ENCODE peak calls at places on chromosome 15, in eight cellular contexts. One of them, this sample, is unnamed.

GRCh38 chr15:64895285-64896065 is 16.2 kb upstream of the ANKDD1A start:
- DNase-seq in NCI-H345: no peak
- DNase-seq in T-helper 17 cell: peak
- DNase-seq in SK-MEL-5: peak
- DNase-seq in T1000: no peak
- DNase-seq in progenitor cell of endocrine pancreas: no peak
- DNase-seq in GM06990: peak
- DNase-seq in colonic mucosa: no peak
- DNase-seq in this sample: no peak

GRCh38 chr15:91168457-91168856 is 68.4 kb downstream of the SV2B start:
- DNase-seq in GM06990: no peak
- DNase-seq in T1000: no peak
- DNase-seq in progenitor cell of endocrine pancreas: no peak
- DNase-seq in colonic mucosa: no peak
- DNase-seq in SK-MEL-5: no peak
- DNase-seq in NCI-H345: no peak
- DNase-seq in T-helper 17 cell: no peak
- DNase-seq in this sample: no peak

GRCh38 chr15:67462802-67463201 is 58.1 kb upstream of the C15orf61 start:
- DNase-seq in SK-MEL-5: no peak
- DNase-seq in T-helper 17 cell: no peak
- DNase-seq in colonic mucosa: no peak
- DNase-seq in progenitor cell of endocrine pancreas: no peak
- DNase-seq in GM06990: no peak
- DNase-seq in NCI-H345: no peak
- DNase-seq in T1000: no peak
- DNase-seq in this sample: no peak

GRCh38 chr15:39096608-39097007 is 484.3 kb upstream of the THBS1 start:
- DNase-seq in colonic mucosa: no peak
- DNase-seq in T-helper 17 cell: no peak
- DNase-seq in GM06990: no peak
- DNase-seq in SK-MEL-5: no peak
- DNase-seq in progenitor cell of endocrine pancreas: no peak
- DNase-seq in NCI-H345: no peak
- DNase-seq in T1000: no peak
- DNase-seq in this sample: no peak

GRCh38 chr15:44458429-44458828 is 31.0 kb downstream of the CTDSPL2 start:
- DNase-seq in GM06990: no peak
- DNase-seq in NCI-H345: no peak
- DNase-seq in T-helper 17 cell: no peak
- DNase-seq in T1000: no peak
- DNase-seq in progenitor cell of endocrine pancreas: no peak
- DNase-seq in SK-MEL-5: no peak
- DNase-seq in colonic mucosa: no peak
- DNase-seq in this sample: no peak

GRCh38 chr15:29128671-29129070 is 141.0 kb downstream of the NSMCE3 start:
- DNase-seq in progenitor cell of endocrine pancreas: no peak
- DNase-seq in GM06990: no peak
- DNase-seq in NCI-H345: no peak
- DNase-seq in SK-MEL-5: no peak
- DNase-seq in colonic mucosa: no peak
- DNase-seq in T-helper 17 cell: no peak
- DNase-seq in T1000: no peak
- DNase-seq in this sample: no peak

GRCh38 chr15:69713726-69714559 is 261.3 kb downstream of the RPLP1 start:
- DNase-seq in colonic mucosa: peak
- DNase-seq in SK-MEL-5: no peak
- DNase-seq in T1000: no peak
- DNase-seq in progenitor cell of endocrine pancreas: no peak
- DNase-seq in T-helper 17 cell: peak
- DNase-seq in NCI-H345: no peak
- DNase-seq in GM06990: peak
- DNase-seq in this sample: no peak

GRCh38 chr15:48592221-48592731 is 53.2 kb downstream of the FBN1 start:
- DNase-seq in GM06990: no peak
- DNase-seq in T-helper 17 cell: no peak
- DNase-seq in T1000: no peak
- DNase-seq in NCI-H345: no peak
- DNase-seq in colonic mucosa: no peak
- DNase-seq in progenitor cell of endocrine pancreas: no peak
- DNase-seq in SK-MEL-5: no peak
- DNase-seq in this sample: peak

GRCh38 chr15:45918839-45919238 is 284.0 kb downstream of the SQOR start:
- DNase-seq in GM06990: no peak
- DNase-seq in SK-MEL-5: no peak
- DNase-seq in colonic mucosa: no peak
- DNase-seq in T1000: no peak
- DNase-seq in progenitor cell of endocrine pancreas: no peak
- DNase-seq in NCI-H345: no peak
- DNase-seq in T-helper 17 cell: no peak
- DNase-seq in this sample: no peak

GRCh38 chr15:43541785-43542184 is 24.4 kb downstream of the MAP1A start:
- DNase-seq in NCI-H345: no peak
- DNase-seq in progenitor cell of endocrine pancreas: no peak
- DNase-seq in GM06990: no peak
- DNase-seq in T-helper 17 cell: no peak
- DNase-seq in colonic mucosa: no peak
- DNase-seq in T1000: no peak
- DNase-seq in SK-MEL-5: peak
- DNase-seq in this sample: peak

GRCh38 chr15:75947117-75947516 is 43.4 kb downstream of the FBXO22 start:
- DNase-seq in GM06990: no peak
- DNase-seq in progenitor cell of endocrine pancreas: no peak
- DNase-seq in SK-MEL-5: no peak
- DNase-seq in colonic mucosa: no peak
- DNase-seq in T-helper 17 cell: no peak
- DNase-seq in NCI-H345: no peak
- DNase-seq in T1000: peak
- DNase-seq in this sample: peak

GRCh38 chr15:65819563-65819960 is 27.5 kb upstream of the DENND4A start:
- DNase-seq in SK-MEL-5: no peak
- DNase-seq in T1000: no peak
- DNase-seq in NCI-H345: no peak
- DNase-seq in GM06990: no peak
- DNase-seq in T-helper 17 cell: no peak
- DNase-seq in progenitor cell of endocrine pancreas: no peak
- DNase-seq in colonic mucosa: no peak
- DNase-seq in this sample: no peak

GRCh38 chr15:85828026-85828597 is 33.4 kb upstream of the KLHL25 start:
- DNase-seq in colonic mucosa: no peak
- DNase-seq in NCI-H345: no peak
- DNase-seq in progenitor cell of endocrine pancreas: no peak
- DNase-seq in GM06990: no peak
- DNase-seq in T-helper 17 cell: no peak
- DNase-seq in T1000: no peak
- DNase-seq in SK-MEL-5: peak
- DNase-seq in this sample: no peak

GRCh38 chr15:38215707-38216106 is 36.9 kb upstream of the SPRED1 start:
- DNase-seq in T1000: no peak
- DNase-seq in SK-MEL-5: no peak
- DNase-seq in colonic mucosa: no peak
- DNase-seq in T-helper 17 cell: no peak
- DNase-seq in NCI-H345: no peak
- DNase-seq in GM06990: no peak
- DNase-seq in progenitor cell of endocrine pancreas: no peak
- DNase-seq in this sample: no peak

GRCh38 chr15:64690578-64691296 is 84.7 kb downstream of the RBPMS2 start:
- DNase-seq in progenitor cell of endocrine pancreas: no peak
- DNase-seq in T-helper 17 cell: no peak
- DNase-seq in colonic mucosa: no peak
- DNase-seq in NCI-H345: no peak
- DNase-seq in GM06990: no peak
- DNase-seq in SK-MEL-5: no peak
- DNase-seq in T1000: no peak
- DNase-seq in this sample: no peak

GRCh38 chr15:87902772-87903388 is 353.7 kb downstream of the NTRK3 start:
- DNase-seq in SK-MEL-5: no peak
- DNase-seq in colonic mucosa: no peak
- DNase-seq in GM06990: no peak
- DNase-seq in T1000: no peak
- DNase-seq in T-helper 17 cell: no peak
- DNase-seq in NCI-H345: no peak
- DNase-seq in progenitor cell of endocrine pancreas: no peak
- DNase-seq in this sample: peak

GRCh38 chr15:75533945-75534344 is 45.2 kb downstream of the PTPN9 start:
- DNase-seq in T1000: no peak
- DNase-seq in SK-MEL-5: no peak
- DNase-seq in T-helper 17 cell: no peak
- DNase-seq in colonic mucosa: no peak
- DNase-seq in GM06990: no peak
- DNase-seq in NCI-H345: no peak
- DNase-seq in progenitor cell of endocrine pancreas: no peak
- DNase-seq in this sample: no peak

GRCh38 chr15:100879046-100879445 is 585 bp upstream of the ALDH1A3 start:
- DNase-seq in GM06990: no peak
- DNase-seq in progenitor cell of endocrine pancreas: no peak
- DNase-seq in SK-MEL-5: no peak
- DNase-seq in NCI-H345: no peak
- DNase-seq in T-helper 17 cell: no peak
- DNase-seq in colonic mucosa: no peak
- DNase-seq in T1000: no peak
- DNase-seq in this sample: no peak

GRCh38 chr15:23690450-23690852 is 3.3 kb upstream of the NDN start:
- DNase-seq in progenitor cell of endocrine pancreas: peak
- DNase-seq in T-helper 17 cell: no peak
- DNase-seq in SK-MEL-5: no peak
- DNase-seq in NCI-H345: no peak
- DNase-seq in GM06990: no peak
- DNase-seq in colonic mucosa: peak
- DNase-seq in T1000: no peak
- DNase-seq in this sample: no peak

GRCh38 chr15:63752075-63752684 is 81.6 kb downstream of the HERC1 start:
- DNase-seq in GM06990: no peak
- DNase-seq in T-helper 17 cell: no peak
- DNase-seq in NCI-H345: peak
- DNase-seq in colonic mucosa: peak
- DNase-seq in SK-MEL-5: peak
- DNase-seq in progenitor cell of endocrine pancreas: no peak
- DNase-seq in T1000: no peak
- DNase-seq in this sample: peak

GRCh38 chr15:98735895-98736617 is 87.7 kb downstream of the IGF1R start:
- DNase-seq in progenitor cell of endocrine pancreas: no peak
- DNase-seq in NCI-H345: no peak
- DNase-seq in T1000: no peak
- DNase-seq in T-helper 17 cell: no peak
- DNase-seq in GM06990: no peak
- DNase-seq in colonic mucosa: no peak
- DNase-seq in SK-MEL-5: no peak
- DNase-seq in this sample: no peak

GRCh38 chr15:70524470-70524869 is 238.9 kb downstream of the UACA start:
- DNase-seq in T1000: no peak
- DNase-seq in SK-MEL-5: no peak
- DNase-seq in NCI-H345: no peak
- DNase-seq in T-helper 17 cell: no peak
- DNase-seq in progenitor cell of endocrine pancreas: no peak
- DNase-seq in GM06990: no peak
- DNase-seq in colonic mucosa: no peak
- DNase-seq in this sample: no peak

GRCh38 chr15:68389041-68389930 is 42.7 kb downstream of the ITGA11 start:
- DNase-seq in colonic mucosa: no peak
- DNase-seq in SK-MEL-5: no peak
- DNase-seq in NCI-H345: no peak
- DNase-seq in T-helper 17 cell: no peak
- DNase-seq in T1000: no peak
- DNase-seq in GM06990: no peak
- DNase-seq in progenitor cell of endocrine pancreas: no peak
- DNase-seq in this sample: no peak

GRCh38 chr15:83747050-83747717 is 93.3 kb downstream of the ADAMTSL3 start:
- DNase-seq in GM06990: no peak
- DNase-seq in T-helper 17 cell: no peak
- DNase-seq in colonic mucosa: no peak
- DNase-seq in progenitor cell of endocrine pancreas: no peak
- DNase-seq in NCI-H345: no peak
- DNase-seq in SK-MEL-5: peak
- DNase-seq in T1000: no peak
- DNase-seq in this sample: no peak

GRCh38 chr15:28153492-28154119 is 54.5 kb upstream of the OCA2 start:
- DNase-seq in progenitor cell of endocrine pancreas: no peak
- DNase-seq in SK-MEL-5: no peak
- DNase-seq in GM06990: no peak
- DNase-seq in NCI-H345: no peak
- DNase-seq in T1000: no peak
- DNase-seq in colonic mucosa: no peak
- DNase-seq in T-helper 17 cell: no peak
- DNase-seq in this sample: no peak

GRCh38 chr15:85514413-85514812 is 134.0 kb downstream of the AKAP13 start:
- DNase-seq in T1000: no peak
- DNase-seq in colonic mucosa: no peak
- DNase-seq in GM06990: no peak
- DNase-seq in progenitor cell of endocrine pancreas: no peak
- DNase-seq in SK-MEL-5: no peak
- DNase-seq in NCI-H345: no peak
- DNase-seq in T-helper 17 cell: no peak
- DNase-seq in this sample: no peak

GRCh38 chr15:22873841-22874240 is 35.4 kb downstream of the NIPA2 start:
- DNase-seq in NCI-H345: no peak
- DNase-seq in T-helper 17 cell: no peak
- DNase-seq in progenitor cell of endocrine pancreas: no peak
- DNase-seq in T1000: no peak
- DNase-seq in SK-MEL-5: no peak
- DNase-seq in colonic mucosa: no peak
- DNase-seq in GM06990: no peak
- DNase-seq in this sample: no peak

GRCh38 chr15:36888018-36888992 is 212.0 kb downstream of the MEIS2 start:
- DNase-seq in T-helper 17 cell: no peak
- DNase-seq in colonic mucosa: no peak
- DNase-seq in GM06990: no peak
- DNase-seq in NCI-H345: no peak
- DNase-seq in progenitor cell of endocrine pancreas: no peak
- DNase-seq in SK-MEL-5: no peak
- DNase-seq in T1000: no peak
- DNase-seq in this sample: no peak

GRCh38 chr15:70210538-70210937 is 112.8 kb upstream of the TLE3 start:
- DNase-seq in T-helper 17 cell: no peak
- DNase-seq in SK-MEL-5: no peak
- DNase-seq in progenitor cell of endocrine pancreas: no peak
- DNase-seq in T1000: no peak
- DNase-seq in colonic mucosa: no peak
- DNase-seq in GM06990: no peak
- DNase-seq in NCI-H345: no peak
- DNase-seq in this sample: no peak

GRCh38 chr15:47066386-47066785 is 650.9 kb upstream of the SEMA6D start:
- DNase-seq in colonic mucosa: no peak
- DNase-seq in SK-MEL-5: peak
- DNase-seq in NCI-H345: no peak
- DNase-seq in GM06990: no peak
- DNase-seq in progenitor cell of endocrine pancreas: no peak
- DNase-seq in T1000: no peak
- DNase-seq in T-helper 17 cell: no peak
- DNase-seq in this sample: no peak

GRCh38 chr15:79006071-79006470 is 61.2 kb upstream of the CTSH start:
- DNase-seq in T1000: no peak
- DNase-seq in SK-MEL-5: no peak
- DNase-seq in T-helper 17 cell: no peak
- DNase-seq in GM06990: no peak
- DNase-seq in colonic mucosa: no peak
- DNase-seq in progenitor cell of endocrine pancreas: no peak
- DNase-seq in NCI-H345: no peak
- DNase-seq in this sample: no peak